ENCODE peak calls at places on chromosome 3, in eight cellular contexts. One of them, this sample, is unnamed.

GRCh38 chr3:16508242-16508575 is 5.3 kb downstream of the RFTN1 start:
- DNase-seq in AG04450: no peak
- DNase-seq in prostate gland: no peak
- DNase-seq in AG10803: no peak
- DNase-seq in right lobe of liver: no peak
- DNase-seq in fibroblast of mammary gland: no peak
- DNase-seq in choroid plexus epithelial cell: no peak
- DNase-seq in tibial artery: no peak
- DNase-seq in this sample: no peak

GRCh38 chr3:154795582-154795981 is 284.5 kb upstream of the MME start:
- DNase-seq in AG04450: peak; percentile 74
- DNase-seq in tibial artery: no peak
- DNase-seq in fibroblast of mammary gland: peak; percentile 95
- DNase-seq in AG10803: peak; percentile 93
- DNase-seq in choroid plexus epithelial cell: peak; percentile 94
- DNase-seq in prostate gland: no peak
- DNase-seq in right lobe of liver: no peak
- DNase-seq in this sample: no peak

GRCh38 chr3:13493867-13494441 is 13.8 kb downstream of the HDAC11 start:
- DNase-seq in prostate gland: no peak
- DNase-seq in tibial artery: peak; percentile 55
- DNase-seq in AG10803: no peak
- DNase-seq in fibroblast of mammary gland: no peak
- DNase-seq in choroid plexus epithelial cell: no peak
- DNase-seq in right lobe of liver: no peak
- DNase-seq in AG04450: no peak
- DNase-seq in this sample: no peak

GRCh38 chr3:50300681-50301254 is 1.6 kb upstream of the HYAL3 start:
- DNase-seq in AG10803: no peak
- DNase-seq in AG04450: no peak
- DNase-seq in tibial artery: no peak
- DNase-seq in choroid plexus epithelial cell: no peak
- DNase-seq in prostate gland: no peak
- DNase-seq in right lobe of liver: no peak
- DNase-seq in fibroblast of mammary gland: no peak
- DNase-seq in this sample: no peak

GRCh38 chr3:10189557-10190374 is 25.0 kb downstream of the IRAK2 start:
- DNase-seq in right lobe of liver: peak; percentile 96
- DNase-seq in AG04450: no peak
- DNase-seq in fibroblast of mammary gland: peak; percentile 58
- DNase-seq in prostate gland: peak; percentile 94
- DNase-seq in AG10803: peak; percentile 79
- DNase-seq in tibial artery: peak; percentile 97
- DNase-seq in choroid plexus epithelial cell: peak; percentile 65
- DNase-seq in this sample: no peak

GRCh38 chr3:10449436-10449835 is 56.0 kb downstream of the ATP2B2 start:
- DNase-seq in fibroblast of mammary gland: no peak
- DNase-seq in prostate gland: no peak
- DNase-seq in AG10803: no peak
- DNase-seq in tibial artery: no peak
- DNase-seq in choroid plexus epithelial cell: no peak
- DNase-seq in right lobe of liver: no peak
- DNase-seq in AG04450: no peak
- DNase-seq in this sample: no peak

GRCh38 chr3:136075218-136075808 is 109.8 kb downstream of the PPP2R3A start:
- DNase-seq in AG04450: peak; percentile 62
- DNase-seq in fibroblast of mammary gland: peak; percentile 86
- DNase-seq in prostate gland: peak; percentile 69
- DNase-seq in right lobe of liver: no peak
- DNase-seq in tibial artery: peak; percentile 78
- DNase-seq in choroid plexus epithelial cell: peak; percentile 92
- DNase-seq in AG10803: peak; percentile 80
- DNase-seq in this sample: peak; percentile 72

GRCh38 chr3:11514191-11514770 is 129.4 kb downstream of the VGLL4 start:
- DNase-seq in tibial artery: peak; percentile 86
- DNase-seq in AG04450: no peak
- DNase-seq in prostate gland: no peak
- DNase-seq in AG10803: peak; percentile 87
- DNase-seq in choroid plexus epithelial cell: peak; percentile 87
- DNase-seq in fibroblast of mammary gland: peak; percentile 91
- DNase-seq in right lobe of liver: no peak
- DNase-seq in this sample: peak; percentile 54

GRCh38 chr3:39144095-39144747 is 9.2 kb downstream of the CSRNP1 start:
- DNase-seq in fibroblast of mammary gland: no peak
- DNase-seq in tibial artery: peak; percentile 64
- DNase-seq in choroid plexus epithelial cell: no peak
- DNase-seq in right lobe of liver: no peak
- DNase-seq in AG10803: no peak
- DNase-seq in AG04450: no peak
- DNase-seq in prostate gland: no peak
- DNase-seq in this sample: no peak

GRCh38 chr3:99551520-99551919 is 86.9 kb upstream of the COL8A1 start:
- DNase-seq in fibroblast of mammary gland: no peak
- DNase-seq in AG04450: no peak
- DNase-seq in right lobe of liver: no peak
- DNase-seq in AG10803: no peak
- DNase-seq in choroid plexus epithelial cell: no peak
- DNase-seq in prostate gland: no peak
- DNase-seq in tibial artery: no peak
- DNase-seq in this sample: no peak
- TF ChIP-seq CTCF in fibroblast of mammary gland: peak; percentile 25
- TF ChIP-seq CTCF in AG04450: peak; percentile 17
- TF ChIP-seq CTCF in right lobe of liver: no peak
- TF ChIP-seq CTCF in AG10803: no peak
- TF ChIP-seq CTCF in choroid plexus epithelial cell: peak; percentile 32
- TF ChIP-seq CTCF in prostate gland: no peak
- TF ChIP-seq CTCF in tibial artery: no peak
- TF ChIP-seq CTCF in this sample: peak; percentile 8

GRCh38 chr3:24372559-24373197 is 122.0 kb downstream of the THRB start:
- DNase-seq in tibial artery: no peak
- DNase-seq in AG10803: no peak
- DNase-seq in prostate gland: no peak
- DNase-seq in AG04450: no peak
- DNase-seq in fibroblast of mammary gland: no peak
- DNase-seq in choroid plexus epithelial cell: no peak
- DNase-seq in right lobe of liver: no peak
- DNase-seq in this sample: no peak

GRCh38 chr3:24374801-24375200 is 119.8 kb downstream of the THRB start:
- DNase-seq in right lobe of liver: no peak
- DNase-seq in fibroblast of mammary gland: no peak
- DNase-seq in tibial artery: no peak
- DNase-seq in choroid plexus epithelial cell: no peak
- DNase-seq in AG04450: no peak
- DNase-seq in prostate gland: no peak
- DNase-seq in AG10803: no peak
- DNase-seq in this sample: no peak

GRCh38 chr3:24375947-24376384 is 118.7 kb downstream of the THRB start:
- DNase-seq in fibroblast of mammary gland: no peak
- DNase-seq in prostate gland: peak; percentile 28
- DNase-seq in right lobe of liver: no peak
- DNase-seq in AG10803: no peak
- DNase-seq in AG04450: no peak
- DNase-seq in tibial artery: no peak
- DNase-seq in choroid plexus epithelial cell: peak; percentile 30
- DNase-seq in this sample: no peak

GRCh38 chr3:24370352-24370751 is 124.3 kb downstream of the THRB start:
- DNase-seq in AG04450: no peak
- DNase-seq in tibial artery: no peak
- DNase-seq in fibroblast of mammary gland: no peak
- DNase-seq in right lobe of liver: no peak
- DNase-seq in prostate gland: no peak
- DNase-seq in AG10803: no peak
- DNase-seq in choroid plexus epithelial cell: no peak
- DNase-seq in this sample: no peak

GRCh38 chr3:24373198-24373959 is 121.3 kb downstream of the THRB start:
- DNase-seq in AG10803: no peak
- DNase-seq in AG04450: no peak
- DNase-seq in choroid plexus epithelial cell: peak; percentile 35
- DNase-seq in right lobe of liver: peak; percentile 85
- DNase-seq in prostate gland: peak; percentile 71
- DNase-seq in fibroblast of mammary gland: no peak
- DNase-seq in tibial artery: no peak
- DNase-seq in this sample: no peak
- H3K4me3 ChIP-seq in AG10803: no peak overlapping the region
- H3K4me3 ChIP-seq in AG04450: no peak overlapping the region
- H3K4me3 ChIP-seq in choroid plexus epithelial cell: no peak overlapping the region
- H3K4me3 ChIP-seq in right lobe of liver: no peak overlapping the region
- H3K4me3 ChIP-seq in prostate gland: no peak overlapping the region
- H3K4me3 ChIP-seq in fibroblast of mammary gland: no peak overlapping the region
- H3K4me3 ChIP-seq in tibial artery: no peak overlapping the region
- H3K4me3 ChIP-seq in this sample: no peak overlapping the region

GRCh38 chr3:112508261-112508660 is 9.0 kb upstream of the BTLA start:
- DNase-seq in fibroblast of mammary gland: no peak
- DNase-seq in prostate gland: no peak
- DNase-seq in AG10803: no peak
- DNase-seq in AG04450: no peak
- DNase-seq in right lobe of liver: no peak
- DNase-seq in choroid plexus epithelial cell: no peak
- DNase-seq in tibial artery: no peak
- DNase-seq in this sample: no peak
- TF ChIP-seq CTCF in fibroblast of mammary gland: no peak
- TF ChIP-seq CTCF in prostate gland: no peak
- TF ChIP-seq CTCF in AG10803: no peak
- TF ChIP-seq CTCF in AG04450: no peak
- TF ChIP-seq CTCF in right lobe of liver: no peak
- TF ChIP-seq CTCF in choroid plexus epithelial cell: no peak
- TF ChIP-seq CTCF in tibial artery: no peak
- TF ChIP-seq CTCF in this sample: no peak

GRCh38 chr3:150105886-150106612 is 135.4 kb upstream of the PFN2 start:
- DNase-seq in choroid plexus epithelial cell: no peak
- DNase-seq in right lobe of liver: no peak
- DNase-seq in AG10803: peak; percentile 72
- DNase-seq in fibroblast of mammary gland: no peak
- DNase-seq in tibial artery: no peak
- DNase-seq in AG04450: no peak
- DNase-seq in prostate gland: no peak
- DNase-seq in this sample: no peak

GRCh38 chr3:150105025-150105424 is 134.3 kb upstream of the PFN2 start:
- DNase-seq in AG04450: no peak
- DNase-seq in right lobe of liver: no peak
- DNase-seq in AG10803: no peak
- DNase-seq in tibial artery: no peak
- DNase-seq in prostate gland: no peak
- DNase-seq in fibroblast of mammary gland: no peak
- DNase-seq in choroid plexus epithelial cell: no peak
- DNase-seq in this sample: no peak

GRCh38 chr3:150104564-150104963 is 133.9 kb upstream of the PFN2 start:
- DNase-seq in AG04450: no peak
- DNase-seq in choroid plexus epithelial cell: no peak
- DNase-seq in right lobe of liver: no peak
- DNase-seq in AG10803: peak; percentile 77
- DNase-seq in tibial artery: no peak
- DNase-seq in prostate gland: no peak
- DNase-seq in fibroblast of mammary gland: peak; percentile 26
- DNase-seq in this sample: no peak

GRCh38 chr3:150107429-150108175 is 136.9 kb upstream of the PFN2 start:
- DNase-seq in AG10803: peak; percentile 17
- DNase-seq in fibroblast of mammary gland: peak; percentile 12
- DNase-seq in choroid plexus epithelial cell: peak; percentile 55
- DNase-seq in tibial artery: no peak
- DNase-seq in prostate gland: no peak
- DNase-seq in right lobe of liver: no peak
- DNase-seq in AG04450: no peak
- DNase-seq in this sample: no peak

DNA sequence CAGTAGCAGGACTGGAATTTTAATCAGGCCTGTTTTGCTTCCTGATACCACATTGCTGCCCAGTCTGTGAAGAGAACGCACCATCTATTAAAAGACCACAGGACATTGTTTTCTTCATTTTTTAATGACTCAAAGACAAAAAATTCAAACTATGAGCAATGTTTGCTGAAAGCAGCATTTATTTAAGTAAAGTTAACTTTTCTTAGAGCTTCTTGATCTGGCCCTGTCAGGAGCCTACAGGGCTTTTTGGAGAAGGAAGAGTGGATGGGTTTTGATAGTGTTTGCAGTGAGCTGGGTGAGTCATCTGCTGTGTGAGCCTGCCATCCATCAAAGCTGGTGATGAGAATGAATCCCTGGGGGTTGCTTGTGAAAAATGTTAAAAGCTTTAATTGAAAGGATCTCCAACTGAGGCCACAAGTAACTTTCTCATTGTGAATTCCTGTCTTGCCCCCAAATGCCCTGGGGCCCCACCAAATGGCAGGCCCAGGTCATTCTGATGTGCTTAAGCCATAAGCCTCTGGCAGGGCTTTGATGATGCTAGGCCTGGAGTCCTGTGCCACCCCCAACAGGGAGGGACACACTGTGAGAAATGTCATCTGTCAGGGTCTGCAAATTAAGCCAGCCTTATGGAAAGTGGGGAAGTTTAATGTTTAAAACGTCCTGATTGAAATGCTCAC is 136.2 kb upstream of the PFN2 start:
- DNase-seq in choroid plexus epithelial cell: peak; percentile 96
- DNase-seq in AG04450: peak; percentile 78
- DNase-seq in AG10803: peak; percentile 100
- DNase-seq in fibroblast of mammary gland: peak; percentile 97
- DNase-seq in prostate gland: no peak
- DNase-seq in right lobe of liver: no peak
- DNase-seq in tibial artery: no peak
- DNase-seq in this sample: peak; percentile 52
- H3K4me3 ChIP-seq in choroid plexus epithelial cell: no peak overlapping the region
- H3K4me3 ChIP-seq in AG04450: no peak overlapping the region
- H3K4me3 ChIP-seq in AG10803: no peak overlapping the region
- H3K4me3 ChIP-seq in fibroblast of mammary gland: no peak overlapping the region
- H3K4me3 ChIP-seq in prostate gland: no peak overlapping the region
- H3K4me3 ChIP-seq in right lobe of liver: no peak overlapping the region
- H3K4me3 ChIP-seq in tibial artery: no peak overlapping the region
- H3K4me3 ChIP-seq in this sample: no peak overlapping the region

GRCh38 chr3:37702478-37703154 is 159.1 kb upstream of the CTDSPL start:
- DNase-seq in right lobe of liver: no peak
- DNase-seq in AG10803: no peak
- DNase-seq in AG04450: no peak
- DNase-seq in tibial artery: peak; percentile 31
- DNase-seq in prostate gland: no peak
- DNase-seq in fibroblast of mammary gland: no peak
- DNase-seq in choroid plexus epithelial cell: no peak
- DNase-seq in this sample: no peak

GRCh38 chr3:37704129-37704528 is 157.6 kb upstream of the CTDSPL start:
- DNase-seq in right lobe of liver: no peak
- DNase-seq in fibroblast of mammary gland: no peak
- DNase-seq in AG04450: no peak
- DNase-seq in choroid plexus epithelial cell: no peak
- DNase-seq in tibial artery: peak; percentile 44
- DNase-seq in AG10803: no peak
- DNase-seq in prostate gland: no peak
- DNase-seq in this sample: no peak

GRCh38 chr3:37703633-37704032 is 158.0 kb upstream of the CTDSPL start:
- DNase-seq in right lobe of liver: no peak
- DNase-seq in tibial artery: peak; percentile 32
- DNase-seq in prostate gland: no peak
- DNase-seq in AG04450: no peak
- DNase-seq in fibroblast of mammary gland: peak; percentile 63
- DNase-seq in choroid plexus epithelial cell: peak; percentile 63
- DNase-seq in AG10803: peak; percentile 9
- DNase-seq in this sample: no peak

GRCh38 chr3:37701729-37702128 is 160.0 kb upstream of the CTDSPL start:
- DNase-seq in prostate gland: no peak
- DNase-seq in right lobe of liver: no peak
- DNase-seq in AG04450: no peak
- DNase-seq in tibial artery: peak; percentile 11
- DNase-seq in AG10803: no peak
- DNase-seq in fibroblast of mammary gland: no peak
- DNase-seq in choroid plexus epithelial cell: no peak
- DNase-seq in this sample: no peak

GRCh38 chr3:37700849-37701248 is 160.8 kb upstream of the CTDSPL start:
- DNase-seq in prostate gland: no peak
- DNase-seq in AG04450: no peak
- DNase-seq in tibial artery: peak; percentile 21
- DNase-seq in fibroblast of mammary gland: peak; percentile 25
- DNase-seq in AG10803: no peak
- DNase-seq in choroid plexus epithelial cell: peak; percentile 4
- DNase-seq in right lobe of liver: no peak
- DNase-seq in this sample: no peak
- TF ChIP-seq CTCF in prostate gland: peak; percentile 27
- TF ChIP-seq CTCF in AG04450: no peak
- TF ChIP-seq CTCF in tibial artery: peak; percentile 29
- TF ChIP-seq CTCF in fibroblast of mammary gland: peak; percentile 27
- TF ChIP-seq CTCF in AG10803: peak; percentile 27
- TF ChIP-seq CTCF in choroid plexus epithelial cell: peak; percentile 2
- TF ChIP-seq CTCF in right lobe of liver: peak; percentile 68
- TF ChIP-seq CTCF in this sample: no peak